ENCODE peak calls at places on chromosomes 11 and 22, in five cellular contexts. U is neural progenitor cell; Q is central memory CD4-positive, alpha-beta T cell; G is AG09319; O is AG04450. S is an unnamed sample.

GRCh38 chr11:93651052-93651451 is 10.4 kb upstream of the CEP295 start:
- DNase-seq in U (no peak), Q (no peak), G (no peak), O (no peak), S (no peak)

GRCh38 chr11:23555085-23555484 is 694.8 kb upstream of the CCDC179 start:
- DNase-seq in U (no peak), Q (no peak), G (no peak), O (no peak), S (peak; percentile 36)

GRCh38 chr11:59550368-59550841 is 39.1 kb downstream of the OR4D9 start:
- DNase-seq in U (peak; percentile 95), Q (peak; percentile 86), G (peak; percentile 94), O (peak; percentile 92), S (peak; percentile 80)

GRCh38 chr11:6611092-6612007 is 666 bp downstream of the TAF10 start:
- DNase-seq in U (peak; percentile 48), Q (no peak), G (no peak), O (no peak), S (no peak)

GRCh38 chr22:50314455-50315288 is 7.2 kb upstream of the PLXNB2 start:
- DNase-seq in U (no peak), Q (peak; percentile 52), G (no peak), O (no peak), S (no peak)

GRCh38 chr11:31720225-31720624 is 90.9 kb downstream of the PAX6 start:
- DNase-seq in U (no peak), Q (no peak), G (no peak), O (no peak), S (no peak)

GRCh38 chr11:45148276-45148675 is 1.8 kb downstream of the PRDM11 start:
- DNase-seq in U (no peak), Q (no peak), G (no peak), O (no peak), S (no peak)

GRCh38 chr11:109731451-109731850 is 309.5 kb downstream of the C11orf87 start:
- DNase-seq in U (no peak), Q (no peak), G (no peak), O (no peak), S (no peak)

GRCh38 chr11:66371627-66372415 is at the start of gene SLC29A2:
- DNase-seq in U (peak; percentile 97), Q (peak; percentile 70), G (no peak), O (no peak), S (no peak)

GRCh38 chr11:76849376-76849775 is 11.3 kb upstream of the ACER3 start:
- DNase-seq in U (no peak), Q (no peak), G (no peak), O (no peak), S (no peak)

GRCh38 chr11:3686751-3687150 is 15.6 kb upstream of the CHRNA10 start:
- DNase-seq in U (no peak), Q (no peak), G (no peak), O (no peak), S (no peak)

GRCh38 chr22:27474112-27474571 is 327.4 kb downstream of the MN1 start:
- DNase-seq in U (no peak), Q (no peak), G (no peak), O (no peak), S (no peak)

GRCh38 chr22:25540128-25540790 is 24.2 kb upstream of the GRK3 start:
- DNase-seq in U (no peak), Q (no peak), G (no peak), O (no peak), S (no peak)

GRCh38 chr22:37431811-37432707 is 4.8 kb upstream of the ELFN2 start:
- DNase-seq in U (no peak), Q (no peak), G (peak; percentile 70), O (peak; percentile 95), S (peak; percentile 95)

GRCh38 chr11:134139873-134140331 is 71.0 kb downstream of the JAM3 start:
- DNase-seq in U (peak; percentile 73), Q (peak; percentile 40), G (peak; percentile 72), O (peak; percentile 64), S (peak; percentile 52)

GRCh38 chr11:128871165-128871564 is 4.1 kb upstream of the KCNJ1 start:
- DNase-seq in U (peak; percentile 50), Q (no peak), G (no peak), O (no peak), S (no peak)

GRCh38 chr11:86910592-86910991 is 44.6 kb downstream of the FZD4 start:
- DNase-seq in U (no peak), Q (no peak), G (no peak), O (no peak), S (no peak)

GRCh38 chr11:57514538-57515331 is 767 bp downstream of the SLC43A1 start:
- DNase-seq in U (peak; percentile 50), Q (peak; percentile 24), G (no peak), O (no peak), S (no peak)

GRCh38 chr11:87173185-87174039 is 135.7 kb downstream of the TMEM135 start:
- DNase-seq in U (no peak), Q (no peak), G (no peak), O (peak; percentile 23), S (peak; percentile 33)

GRCh38 chr11:119205574-119206511 is at the start of gene CBL:
- DNase-seq in U (peak; percentile 96), Q (peak; percentile 87), G (peak; percentile 71), O (peak; percentile 64), S (peak; percentile 45)

GRCh38 chr22:44336962-44337657 is 24.4 kb upstream of the SHISAL1 start:
- DNase-seq in U (peak; percentile 45), Q (no peak), G (no peak), O (no peak), S (no peak)

GRCh38 chr22:25765801-25766200 is 23.8 kb downstream of the MYO18B start:
- DNase-seq in U (no peak), Q (no peak), G (no peak), O (no peak), S (no peak)

GRCh38 chr22:38733329-38734202 is 22.2 kb downstream of the SUN2 start:
- DNase-seq in U (peak; percentile 70), Q (peak; percentile 29), G (no peak), O (peak; percentile 32), S (no peak)

GRCh38 chr11:130314184-130314748 is 451 bp downstream of the ZBTB44 start:
- DNase-seq in U (peak; percentile 81), Q (peak; percentile 69), G (no peak), O (no peak), S (no peak)

GRCh38 chr11:73553266-73553665 is 44.6 kb downstream of the FAM168A start:
- DNase-seq in U (no peak), Q (no peak), G (no peak), O (no peak), S (no peak)

GRCh38 chr11:83459802-83460201 is 173.6 kb upstream of the CCDC90B start:
- DNase-seq in U (no peak), Q (no peak), G (no peak), O (no peak), S (no peak)

GRCh38 chr11:33682019-33682418 is 18.6 kb downstream of the C11orf91 start:
- DNase-seq in U (no peak), Q (no peak), G (no peak), O (no peak), S (no peak)

GRCh38 chr11:117316197-117316961 is at the start of gene BACE1:
- DNase-seq in U (peak; percentile 96), Q (peak; percentile 13), G (peak; percentile 56), O (peak; percentile 59), S (peak; percentile 46)

GRCh38 chr11:74538680-74539079 is 45.2 kb upstream of the LIPT2 start:
- DNase-seq in U (peak; percentile 10), Q (no peak), G (peak; percentile 2), O (no peak), S (no peak)

GRCh38 chr22:22666307-22667091 is 22.1 kb downstream of the GGTLC2 start:
- DNase-seq in U (peak; percentile 70), Q (no peak), G (peak; percentile 8), O (no peak), S (no peak)

GRCh38 chr11:66007201-66007634 is 4.6 kb upstream of the CST6 start:
- DNase-seq in U (peak; percentile 30), Q (no peak), G (no peak), O (no peak), S (no peak)

GRCh38 chr11:44651535-44652130 is 75.1 kb upstream of the TSPAN18 start:
- DNase-seq in U (no peak), Q (no peak), G (no peak), O (no peak), S (no peak)

GRCh38 chr11:132072044-132072879 is 701.8 kb downstream of the NTM start:
- DNase-seq in U (no peak), Q (no peak), G (peak; percentile 90), O (peak; percentile 89), S (peak; percentile 97)

GRCh38 chr22:21730535-21731308 is 4.9 kb downstream of the YPEL1 start:
- DNase-seq in U (no peak), Q (no peak), G (no peak), O (no peak), S (no peak)

GRCh38 chr11:119572481-119573424 is 149.8 kb upstream of the THY1 start:
- DNase-seq in U (no peak), Q (no peak), G (no peak), O (no peak), S (no peak)

GRCh38 chr11:115085461-115086220 is 407.3 kb downstream of the NXPE2 start:
- DNase-seq in U (no peak), Q (no peak), G (no peak), O (no peak), S (no peak)

GRCh38 chr11:11209967-11210366 is 143.1 kb downstream of the CSNK2A3 start:
- DNase-seq in U (no peak), Q (no peak), G (no peak), O (no peak), S (no peak)

GRCh38 chr11:105720096-105720495 is 110.2 kb downstream of the GRIA4 start:
- DNase-seq in U (no peak), Q (no peak), G (no peak), O (no peak), S (no peak)

GRCh38 chr11:76067099-76067498 is 139.2 kb downstream of the WNT11 start:
- DNase-seq in U (no peak), Q (no peak), G (no peak), O (no peak), S (no peak)

GRCh38 chr11:110069158-110069737 is 23.9 kb upstream of the ZC3H12C start:
- DNase-seq in U (no peak), Q (no peak), G (peak; percentile 54), O (no peak), S (peak; percentile 86)